ENCODE peak calls at places on chromosomes 12 and 14, in nine cellular contexts. E is lower lobe of right lung, K is fibroblast of mammary gland, J is epithelial cell of proximal tubule, Q is GM12864, U is fibroblast of the aortic adventitia, V is choroid plexus epithelial cell, I is MM.1S, H is heart left ventricle. P is an unnamed sample.
A peak's percentile ranks its signal among the peaks of the same experiment; 100 is the strongest.

GRCh38 chr14:81682134-81682533 is 148.5 kb upstream of the SEL1L start:
- DNase-seq in E (no peak), K (no peak), J (no peak), Q (no peak), U (no peak), V (no peak), I (no peak), H (no peak), P (no peak)

GRCh38 chr12:71303199-71303598 is 136.4 kb upstream of the LGR5 start:
- DNase-seq in E (no peak), K (peak; percentile 68), J (peak; percentile 70), Q (no peak), U (peak; percentile 83), V (peak; percentile 44), I (no peak), H (no peak), P (peak; percentile 14)

GRCh38 chr14:102727336-102728095 is 49.7 kb upstream of the TRAF3 start:
- DNase-seq in E (no peak), K (no peak), J (no peak), Q (no peak), U (peak; percentile 13), V (no peak), I (no peak), H (no peak), P (no peak)

GRCh38 chr12:50162225-50162624 is 4.9 kb downstream of the CERS5 start:
- DNase-seq in E (no peak), K (peak; percentile 47), J (no peak), Q (no peak), U (peak; percentile 62), V (peak; percentile 53), I (no peak), H (no peak), P (no peak)

GRCh38 chr12:42617622-42618021 is 28.1 kb upstream of the PRICKLE1 start:
- DNase-seq in E (no peak), K (no peak), J (no peak), Q (no peak), U (peak; percentile 28), V (peak; percentile 34), I (no peak), H (no peak), P (no peak)

GRCh38 chr12:92859650-92860386 is 69.3 kb downstream of the EEA1 start:
- DNase-seq in E (no peak), K (no peak), J (no peak), Q (no peak), U (no peak), V (no peak), I (no peak), H (no peak), P (no peak)

GRCh38 chr12:75877588-75878381 is 153.8 kb downstream of the PHLDA1 start:
- DNase-seq in E (no peak), K (no peak), J (no peak), Q (no peak), U (peak; percentile 67), V (peak; percentile 58), I (no peak), H (no peak), P (no peak)

GRCh38 chr12:59596232-59597143 is 659 bp downstream of the SLC16A7 start:
- DNase-seq in E (peak; percentile 79), K (peak; percentile 77), J (no peak), Q (peak; percentile 49), U (peak; percentile 83), V (peak; percentile 82), I (peak; percentile 33), H (peak; percentile 85), P (no peak)

GRCh38 chr12:127012109-127012508 is 1254.9 kb upstream of the TMEM132C start:
- DNase-seq in E (no peak), K (no peak), J (no peak), Q (no peak), U (no peak), V (no peak), I (no peak), H (no peak), P (no peak)

GRCh38 chr14:100836961-100837811 is 11.3 kb downstream of the MEG3 start:
- DNase-seq in E (peak; percentile 18), K (no peak), J (no peak), Q (no peak), U (no peak), V (no peak), I (no peak), H (no peak), P (no peak)

GRCh38 chr14:55332654-55333570 is 61.7 kb downstream of the FBXO34 start:
- DNase-seq in E (no peak), K (no peak), J (no peak), Q (no peak), U (no peak), V (peak; percentile 47), I (peak; percentile 62), H (no peak), P (no peak)

GRCh38 chr12:65495233-65495632 is 216.8 kb downstream of the MSRB3 start:
- DNase-seq in E (no peak), K (peak; percentile 77), J (peak; percentile 73), Q (no peak), U (peak; percentile 38), V (peak; percentile 48), I (no peak), H (no peak), P (peak; percentile 81)

GRCh38 chr12:38921025-38921677 is 15.8 kb upstream of the CPNE8 start:
- DNase-seq in E (no peak), K (peak; percentile 72), J (no peak), Q (no peak), U (peak; percentile 80), V (peak; percentile 56), I (peak; percentile 82), H (peak; percentile 12), P (peak; percentile 58)

GRCh38 chr14:105474478-105475268 is at the start of gene CRIP2:
- DNase-seq in E (no peak), K (no peak), J (no peak), Q (no peak), U (no peak), V (no peak), I (no peak), H (peak; percentile 77), P (no peak)

GRCh38 chr14:34650786-34651584 is 21.0 kb upstream of the SNX6 start:
- DNase-seq in E (no peak), K (peak; percentile 100), J (peak; percentile 98), Q (no peak), U (peak; percentile 99), V (peak; percentile 99), I (no peak), H (no peak), P (peak; percentile 67)

GRCh38 chr12:89948266-89949175 is 239.9 kb upstream of the ATP2B1 start:
- DNase-seq in E (no peak), K (no peak), J (no peak), Q (no peak), U (no peak), V (no peak), I (no peak), H (no peak), P (no peak)

GRCh38 chr12:89951050-89951693 is 242.5 kb upstream of the ATP2B1 start:
- DNase-seq in E (no peak), K (peak; percentile 49), J (no peak), Q (no peak), U (peak; percentile 35), V (no peak), I (no peak), H (no peak), P (peak; percentile 23)

GRCh38 chr12:89947437-89948265 is 239.0 kb upstream of the ATP2B1 start:
- DNase-seq in E (no peak), K (peak; percentile 95), J (peak; percentile 79), Q (no peak), U (peak; percentile 94), V (peak; percentile 93), I (no peak), H (no peak), P (peak; percentile 69)

GRCh38 chr12:89950421-89950820 is 241.8 kb upstream of the ATP2B1 start:
- DNase-seq in E (no peak), K (peak; percentile 15), J (no peak), Q (no peak), U (no peak), V (no peak), I (no peak), H (no peak), P (no peak)

DNA sequence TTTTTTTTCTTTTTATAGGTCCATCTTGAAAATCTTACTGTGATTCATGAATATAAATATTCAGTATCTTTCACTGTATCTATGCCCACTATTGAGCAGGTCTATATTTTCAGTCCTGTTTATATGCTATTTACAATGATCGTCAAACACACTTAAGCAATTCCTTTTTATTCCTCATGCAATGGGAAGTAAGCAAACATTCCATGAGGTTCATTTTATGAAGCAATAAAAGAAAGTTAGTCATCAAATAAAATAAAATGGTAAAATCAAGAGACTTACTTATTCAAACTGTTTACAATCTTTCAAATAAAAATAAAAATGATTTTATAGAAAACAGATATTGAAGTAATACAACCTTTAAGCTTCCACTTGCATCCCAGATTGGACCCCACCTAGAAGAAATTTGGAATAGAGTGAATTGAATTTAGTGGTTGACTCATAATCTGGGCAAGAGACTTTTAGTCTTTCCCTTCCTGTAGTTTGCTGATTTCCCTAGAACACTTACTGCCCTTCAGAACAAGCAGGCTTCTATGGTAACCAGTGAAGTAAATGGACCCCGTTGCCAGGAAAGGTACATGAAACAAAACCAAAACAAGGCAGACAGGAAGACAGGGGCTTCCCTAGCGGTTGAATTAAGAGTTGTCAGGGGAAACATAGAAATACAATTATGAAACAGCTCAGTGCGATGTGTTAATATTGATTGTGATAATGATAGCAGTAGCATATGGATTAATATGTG is 241.0 kb upstream of the ATP2B1 start:
- DNase-seq in E (no peak), K (peak; percentile 81), J (peak; percentile 58), Q (peak; percentile 74), U (peak; percentile 77), V (peak; percentile 89), I (no peak), H (peak; percentile 43), P (peak; percentile 21)
- TF ChIP-seq CTCF in E (peak; percentile 40), K (peak; percentile 5), J (peak; percentile 29), Q (peak; percentile 57), U (no peak), V (peak; percentile 38), I (no peak), H (peak; percentile 16), P (no peak)

DNA sequence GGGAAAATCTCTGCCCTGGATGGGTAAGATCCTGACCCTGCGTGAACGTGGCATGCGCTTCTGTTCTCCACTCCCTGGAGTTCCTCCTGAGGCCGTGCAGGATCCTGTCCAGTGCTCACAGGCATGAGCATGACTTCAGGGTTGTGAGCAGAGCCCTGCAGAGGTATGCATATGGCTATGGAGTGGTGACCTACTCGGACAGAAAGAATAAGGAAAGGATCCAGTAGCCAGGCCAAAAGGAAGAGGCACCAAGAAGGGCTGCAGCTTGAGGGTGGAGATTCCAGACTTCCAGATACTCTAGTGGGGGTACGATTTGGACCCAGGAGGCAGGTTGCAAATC is 20.8 kb upstream of the CD27 start:
- DNase-seq in E (no peak), K (no peak), J (peak; percentile 6), Q (no peak), U (no peak), V (no peak), I (no peak), H (no peak), P (no peak)
- H3K4me3 ChIP-seq in E (no peak overlapping the region), K (no peak overlapping the region), J (no peak overlapping the region), Q (no peak overlapping the region), U (no peak overlapping the region), V (no peak overlapping the region), I (no peak overlapping the region), H (no peak overlapping the region), P (no peak overlapping the region)

GRCh38 chr12:13339538-13339937 is 143.0 kb downstream of the EMP1 start:
- DNase-seq in E (no peak), K (peak; percentile 96), J (peak; percentile 87), Q (no peak), U (peak; percentile 35), V (no peak), I (no peak), H (no peak), P (peak; percentile 83)
- TF ChIP-seq CTCF in E (no peak), K (no peak), J (no peak), Q (no peak), U (no peak), V (no peak), I (no peak), H (no peak), P (no peak)

GRCh38 chr12:119322324-119322723 is 12.2 kb upstream of the CCDC60 start:
- DNase-seq in E (no peak), K (no peak), J (no peak), Q (no peak), U (no peak), V (no peak), I (no peak), H (peak; percentile 18), P (no peak)
- H3K4me3 ChIP-seq in E (no peak overlapping the region), K (no peak overlapping the region), J (no peak overlapping the region), Q (no peak overlapping the region), U (no peak overlapping the region), V (no peak overlapping the region), I (no peak overlapping the region), H (no peak overlapping the region), P (no peak overlapping the region)